ENCODE peak calls at places on chromosome 2, in five cellular contexts. S is uterus, W is A549, O is transverse colon, L is Peyer's patch. C is an unnamed sample.

GRCh38 chr2:130358420-130359350 is 2.8 kb downstream of the PTPN18 start:
- DNase-seq in S (no peak), W (no peak), O (no peak), L (no peak), C (no peak)

GRCh38 chr2:82795446-82795845 is 1663.6 kb downstream of the SUCLG1 start:
- DNase-seq in S (no peak), W (no peak), O (no peak), L (no peak), C (no peak)

GRCh38 chr2:171409436-171409971 is 24.3 kb downstream of the METTL8 start:
- DNase-seq in S (no peak), W (no peak), O (no peak), L (no peak), C (no peak)

GRCh38 chr2:38496927-38497669 is 105.6 kb downstream of the HNRNPLL start:
- DNase-seq in S (no peak), W (no peak), O (no peak), L (no peak), C (no peak)

GRCh38 chr2:241412144-241412543 is 56.1 kb downstream of the FARP2 start:
- DNase-seq in S (no peak), W (no peak), O (peak; percentile 66), L (no peak), C (peak; percentile 75)

GRCh38 chr2:20192781-20193180 is 32.1 kb downstream of the SDC1 start:
- DNase-seq in S (no peak), W (no peak), O (no peak), L (no peak), C (no peak)

GRCh38 chr2:150126143-150126725 is 361.2 kb downstream of the RND3 start:
- DNase-seq in S (no peak), W (no peak), O (no peak), L (no peak), C (no peak)

GRCh38 chr2:15472133-15472532 is 89.0 kb downstream of the NBAS start:
- DNase-seq in S (no peak), W (no peak), O (no peak), L (no peak), C (no peak)

GRCh38 chr2:71712179-71712818 is 258.9 kb downstream of the DYSF start:
- DNase-seq in S (no peak), W (no peak), O (no peak), L (no peak), C (no peak)

GRCh38 chr2:162343824-162344616 is at the start of gene GCA:
- DNase-seq in S (peak; percentile 96), W (peak; percentile 79), O (peak; percentile 98), L (peak; percentile 99), C (peak; percentile 93)

GRCh38 chr2:114949228-114949804 is 506.9 kb downstream of the DPP10 start:
- DNase-seq in S (no peak), W (no peak), O (no peak), L (no peak), C (no peak)

GRCh38 chr2:200492656-200493055 is 17.2 kb downstream of the KCTD18 start:
- DNase-seq in S (no peak), W (no peak), O (no peak), L (no peak), C (no peak)

GRCh38 chr2:110114007-110114591 is 1.5 kb downstream of the MALL start:
- DNase-seq in S (no peak), W (peak; percentile 68), O (peak; percentile 87), L (peak; percentile 93), C (no peak)

GRCh38 chr2:112728384-112729175 is 7.8 kb downstream of the NT5DC4 start:
- DNase-seq in S (no peak), W (no peak), O (no peak), L (no peak), C (no peak)

GRCh38 chr2:57156231-57156924 is 890.2 kb upstream of the VRK2 start:
- DNase-seq in S (no peak), W (no peak), O (no peak), L (no peak), C (no peak)

GRCh38 chr2:64960819-64961218 is 28.4 kb upstream of the SLC1A4 start:
- DNase-seq in S (no peak), W (no peak), O (no peak), L (no peak), C (no peak)

GRCh38 chr2:215460682-215461081 is 24.8 kb upstream of the FN1 start:
- DNase-seq in S (no peak), W (no peak), O (no peak), L (no peak), C (no peak)
- H3K4me3 ChIP-seq in S (no peak overlapping the region), W (no peak overlapping the region), O (no peak overlapping the region), L (no peak overlapping the region), C (no peak overlapping the region)

GRCh38 chr2:85768713-85769112 is 14.9 kb downstream of the ATOH8 start:
- DNase-seq in S (peak; percentile 88), W (no peak), O (peak; percentile 51), L (no peak), C (no peak)

GRCh38 chr2:85769987-85770362 is 16.2 kb downstream of the ATOH8 start:
- DNase-seq in S (no peak), W (no peak), O (no peak), L (no peak), C (no peak)

GRCh38 chr2:85770369-85770768 is 16.6 kb downstream of the ATOH8 start:
- DNase-seq in S (no peak), W (no peak), O (no peak), L (no peak), C (no peak)

GRCh38 chr2:85767803-85768665 is 14.2 kb downstream of the ATOH8 start:
- DNase-seq in S (no peak), W (no peak), O (no peak), L (no peak), C (no peak)

GRCh38 chr2:85769236-85769986 is 15.6 kb downstream of the ATOH8 start:
- DNase-seq in S (no peak), W (peak; percentile 92), O (no peak), L (no peak), C (no peak)
- TF ChIP-seq CTCF in S (no peak), W (peak; percentile 26), O (peak; percentile 15), L (no peak), C (no peak)

DNA sequence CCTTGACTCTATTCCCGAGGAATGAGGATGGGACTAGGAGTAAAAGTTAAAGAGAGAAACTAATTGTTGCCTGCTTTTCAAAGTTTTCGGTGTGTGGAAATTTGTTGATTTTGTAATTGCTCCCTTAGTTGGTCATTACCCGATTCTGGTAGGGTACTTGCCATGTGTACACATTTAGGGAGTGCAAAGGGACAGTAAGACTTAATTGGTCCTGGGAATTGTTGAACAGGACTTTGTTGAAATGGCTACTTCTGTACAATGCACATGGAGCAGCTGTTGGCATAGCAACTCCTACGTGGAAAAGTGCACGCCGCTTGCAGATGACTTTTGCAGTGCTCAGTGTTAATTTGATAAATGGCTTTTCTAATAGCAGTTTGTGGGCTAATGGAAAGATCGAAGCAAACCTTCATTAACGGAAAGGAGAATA is 22.9 kb downstream of the EPAS1 start:
- DNase-seq in S (no peak), W (no peak), O (no peak), L (no peak), C (no peak)
- H3K4me3 ChIP-seq in S (no peak overlapping the region), W (no peak overlapping the region), O (no peak overlapping the region), L (no peak overlapping the region), C (no peak overlapping the region)

GRCh38 chr2:33671198-33671597 is 72.1 kb upstream of the FAM98A start:
- DNase-seq in S (no peak), W (no peak), O (no peak), L (no peak), C (no peak)

GRCh38 chr2:33670392-33670937 is 71.4 kb upstream of the FAM98A start:
- DNase-seq in S (no peak), W (peak; percentile 21), O (no peak), L (no peak), C (no peak)

GRCh38 chr2:33672389-33672788 is 73.3 kb upstream of the FAM98A start:
- DNase-seq in S (no peak), W (no peak), O (no peak), L (no peak), C (no peak)

GRCh38 chr2:33672896-33673295 is 73.8 kb upstream of the FAM98A start:
- DNase-seq in S (no peak), W (no peak), O (no peak), L (no peak), C (no peak)

GRCh38 chr2:33673937-33674336 is 74.8 kb upstream of the FAM98A start:
- DNase-seq in S (no peak), W (no peak), O (no peak), L (no peak), C (no peak)
- TF ChIP-seq CTCF in S (peak; percentile 4), W (peak; percentile 48), O (no peak), L (peak; percentile 12), C (peak; percentile 39)

DNA sequence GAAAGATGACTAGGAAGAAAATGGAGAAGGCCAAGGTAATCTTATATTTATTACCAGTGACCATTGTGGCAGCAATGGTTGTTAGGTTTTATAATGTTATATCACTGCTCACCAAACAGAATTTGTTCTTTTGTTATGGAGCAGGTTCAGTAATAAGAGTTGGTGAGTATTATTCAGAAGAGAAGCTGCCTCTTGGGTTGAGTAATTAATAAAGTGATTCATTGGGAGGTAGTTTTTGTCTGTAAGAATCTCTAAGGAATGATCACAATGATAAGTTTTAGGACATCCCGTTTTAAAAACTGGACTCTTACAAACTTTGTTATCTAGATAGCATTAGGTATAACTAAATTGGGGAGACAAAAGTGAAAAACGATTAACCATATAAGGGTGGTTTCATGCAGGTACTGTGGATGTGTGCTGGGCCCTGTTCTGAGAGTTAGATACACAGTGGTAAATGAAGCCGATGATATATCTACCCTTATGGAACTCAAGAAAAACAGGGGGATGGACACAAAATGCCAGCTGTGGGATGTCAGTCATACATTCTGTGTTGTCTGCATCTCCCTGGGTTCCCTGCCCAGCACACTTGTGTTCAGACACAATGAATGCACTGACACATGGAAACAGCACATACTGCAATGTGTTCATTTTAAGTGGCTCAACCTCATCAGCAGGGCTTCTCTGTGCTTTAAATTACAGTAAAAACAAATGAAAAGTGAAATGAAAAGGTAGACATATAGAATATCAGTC is 7.5 kb downstream of the MAP4K4 start:
- DNase-seq in S (no peak), W (no peak), O (no peak), L (no peak), C (no peak)
- H3K4me3 ChIP-seq in S (no peak overlapping the region), W (no peak overlapping the region), O (no peak overlapping the region), L (no peak overlapping the region), C (no peak overlapping the region)

DNA sequence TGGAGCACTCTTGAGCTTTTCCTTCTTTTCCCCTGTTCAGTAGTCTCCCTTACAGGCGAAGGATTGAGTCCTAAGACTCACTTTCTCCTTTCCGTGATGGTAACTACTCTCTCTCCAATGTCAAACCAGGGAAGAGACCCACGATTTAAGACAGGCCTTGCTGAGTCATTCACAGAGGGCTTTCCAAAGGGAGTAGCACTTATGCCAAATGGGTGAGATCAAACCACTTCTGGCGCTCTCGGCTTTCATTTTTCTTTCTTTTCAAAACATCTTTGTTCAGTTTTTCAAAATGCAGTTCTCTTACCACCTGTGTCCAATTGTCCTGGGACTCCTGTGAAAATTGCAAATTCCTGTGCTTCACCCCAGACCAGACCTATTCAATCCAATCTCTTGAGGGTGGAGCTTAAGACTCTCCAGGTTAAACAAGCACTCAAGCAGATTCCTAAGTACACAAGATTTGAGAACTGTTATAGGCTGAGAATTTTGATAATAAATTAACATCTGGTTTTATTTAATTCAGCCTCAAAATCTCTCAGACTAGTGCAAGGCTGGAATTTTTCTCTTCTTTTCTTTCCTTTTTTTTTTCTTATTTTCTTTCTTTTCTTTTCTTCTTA is 14.4 kb upstream of the MRPL19 start:
- DNase-seq in S (peak; percentile 24), W (no peak), O (no peak), L (no peak), C (no peak)
- TF ChIP-seq CTCF in S (no peak), W (no peak), O (no peak), L (no peak), C (no peak)